ENCODE peak calls at places on chromosomes 4 and X, in ten cellular contexts. H is stimulated activated CD4-positive, alpha-beta T cell treated with anti-CD3 and anti-CD28 coated beads, Interleukin-2, amount 100 ng/mL, for 4 hours; F is lung microvascular endothelial cell; K is fibroblast of mammary gland; J is activated T-helper 1 cell treated with Interleukin-2 at 50 U/mL for 16 hours; R is epithelial cell of esophagus; L is CD8-positive, alpha-beta memory T cell; D is H9; E is prostate gland; P is C1 segment of cervical spinal cord. S is an unnamed sample.

GRCh38 chrX:115413246-115413878 is 123.8 kb downstream of the LUZP4 start:
- DNase-seq in D (no peak), L (no peak), P (no peak), H (no peak), K (no peak), F (peak), R (no peak), E (no peak), J (no peak), S (no peak)

GRCh38 chr4:3832536-3833220 is 66.5 kb downstream of the ADRA2C start:
- DNase-seq in J (no peak), D (no peak), F (no peak), P (no peak), L (no peak), E (no peak), R (no peak), K (no peak), H (no peak), S (no peak)

GRCh38 chr4:182236186-182236585 is 7.0 kb upstream of the TENM3 start:
- DNase-seq in R (no peak), K (no peak), L (no peak), F (no peak), P (no peak), D (no peak), H (no peak), J (no peak), E (no peak), S (no peak)

GRCh38 chr4:178275671-178276360 is 833.6 kb upstream of the AGA start:
- DNase-seq in R (no peak), K (no peak), E (no peak), F (no peak), L (no peak), H (no peak), J (no peak), D (peak), P (no peak), S (no peak)

GRCh38 chr4:16090306-16090705 is 6.5 kb upstream of the PROM1 start:
- DNase-seq in P (no peak), H (no peak), K (no peak), R (no peak), L (no peak), J (no peak), D (no peak), E (no peak), F (no peak), S (no peak)

GRCh38 chrX:118964252-118964651 is 10.2 kb upstream of the LONRF3 start:
- DNase-seq in F (no peak), D (no peak), L (no peak), P (no peak), E (no peak), J (no peak), K (no peak), R (no peak), H (no peak), S (no peak)

GRCh38 chrX:13376857-13377441 is 57.1 kb upstream of the ATXN3L start:
- DNase-seq in R (peak), L (no peak), K (peak), E (peak), D (no peak), P (no peak), J (no peak), F (no peak), H (no peak), S (no peak)

GRCh38 chrX:115968436-115969252 is 201.9 kb upstream of the AGTR2 start:
- DNase-seq in K (peak), D (peak), R (peak), H (no peak), L (no peak), P (no peak), J (no peak), E (peak), F (no peak), S (peak)

GRCh38 chr4:33262809-33263208 is 2542.6 kb downstream of the PCDH7 start:
- DNase-seq in D (no peak), H (no peak), E (no peak), L (no peak), K (peak), J (no peak), R (peak), P (no peak), F (no peak), S (no peak)

GRCh38 chr4:39526810-39527295 is 386 bp downstream of the UGDH start:
- DNase-seq in J (no peak), R (no peak), K (no peak), H (peak), L (peak), F (no peak), E (no peak), D (no peak), P (no peak), S (no peak)

GRCh38 chr4:117137143-117137542 is 51.8 kb upstream of the TRAM1L1 start:
- DNase-seq in H (no peak), K (peak), J (no peak), L (no peak), E (no peak), D (no peak), R (peak), P (no peak), F (peak), S (no peak)

GRCh38 chrX:54193085-54193484 is 10.0 kb upstream of the FAM120C start:
- DNase-seq in P (no peak), L (no peak), J (no peak), R (peak), K (no peak), D (no peak), E (no peak), F (no peak), H (no peak), S (no peak)

GRCh38 chrX:9465380-9466114 is 689 bp downstream of the TBL1X start:
- DNase-seq in H (no peak), L (no peak), K (no peak), D (no peak), P (no peak), R (no peak), J (no peak), E (no peak), F (peak), S (no peak)

GRCh38 chr4:38113136-38113535 is 152.9 kb downstream of the PTTG2 start:
- DNase-seq in J (no peak), K (no peak), F (no peak), R (no peak), E (no peak), H (no peak), P (no peak), D (no peak), L (no peak), S (no peak)

GRCh38 chr4:15890246-15890829 is 48.2 kb downstream of the FGFBP1 start:
- DNase-seq in R (no peak), L (no peak), F (no peak), P (no peak), J (no peak), D (no peak), K (no peak), E (no peak), H (no peak), S (no peak)

GRCh38 chr4:38119663-38120374 is 159.6 kb downstream of the PTTG2 start:
- DNase-seq in J (no peak), H (no peak), F (no peak), P (no peak), R (peak), K (peak), L (no peak), E (no peak), D (no peak), S (no peak)

GRCh38 chrX:154734101-154734781 is 16.6 kb downstream of the GAB3 start:
- DNase-seq in R (peak), H (no peak), E (no peak), F (no peak), K (peak), L (peak), P (no peak), D (no peak), J (no peak), S (no peak)

GRCh38 chrX:24110049-24110448 is 39.5 kb upstream of the ZFX start:
- DNase-seq in J (no peak), K (no peak), D (no peak), R (no peak), F (no peak), L (no peak), E (no peak), H (no peak), P (no peak), S (no peak)

GRCh38 chrX:72245461-72246089 is 6.7 kb upstream of the ERCC6L start:
- DNase-seq in K (peak), E (peak), L (peak), F (peak), R (peak), D (peak), P (no peak), J (peak), H (no peak), S (peak)

GRCh38 chr4:138063581-138063980 is 178.6 kb downstream of the SLC7A11 start:
- DNase-seq in J (no peak), P (no peak), E (no peak), H (no peak), R (no peak), K (no peak), F (no peak), L (no peak), D (no peak), S (no peak)

GRCh38 chr4:71272976-71273375 is 65.8 kb upstream of the SLC4A4 start:
- DNase-seq in E (no peak), D (no peak), H (no peak), R (no peak), F (no peak), P (no peak), L (no peak), K (no peak), J (no peak), S (no peak)

GRCh38 chrX:70592091-70592490 is 147.5 kb downstream of the DLG3 start:
- DNase-seq in R (peak), K (peak), L (no peak), H (no peak), J (no peak), P (no peak), E (no peak), F (no peak), D (no peak), S (no peak)

GRCh38 chrX:118548831-118549230 is 53.2 kb downstream of the DOCK11 start:
- DNase-seq in L (no peak), R (no peak), D (no peak), J (no peak), E (no peak), K (no peak), H (no peak), F (no peak), P (no peak), S (no peak)

GRCh38 chr4:39587881-39588280 is 50.8 kb downstream of the SMIM14 start:
- DNase-seq in E (no peak), L (no peak), D (no peak), J (no peak), P (no peak), K (peak), H (no peak), R (peak), F (no peak), S (no peak)

GRCh38 chrX:107678957-107679740 is 50.8 kb downstream of the PRPS1 start:
- DNase-seq in F (no peak), D (peak), K (peak), P (no peak), H (peak), L (peak), E (no peak), J (peak), R (peak), S (no peak)